ENCODE peak calls at places on chromosomes 13 and 19, in seven cellular contexts. N, P, O, L, Y, G and D are unnamed samples.

GRCh38 chr13:27482996-27483395 is 32.6 kb upstream of the MTIF3 start:
- DNase-seq in N (no peak), P (no peak), O (no peak), L (no peak), Y (peak), G (peak), D (peak)

GRCh38 chr13:22049384-22049783 is 378.5 kb downstream of the FGF9 start:
- DNase-seq in N (no peak), P (no peak), O (no peak), L (no peak), Y (no peak), G (no peak), D (no peak)

GRCh38 chr19:8611391-8611883 is 922 bp upstream of the ADAMTS10 start:
- DNase-seq in N (no peak), P (no peak), O (no peak), L (peak), Y (no peak), G (no peak), D (no peak)

GRCh38 chr19:49387936-49388372 is at the start of gene KASH5:
- DNase-seq in N (peak), P (peak), O (peak), L (peak), Y (peak), G (no peak), D (peak)

GRCh38 chr13:60721063-60721462 is 324.0 kb downstream of the TDRD3 start:
- DNase-seq in N (no peak), P (no peak), O (no peak), L (no peak), Y (no peak), G (no peak), D (no peak)

GRCh38 chr13:76836311-76836710 is 49.9 kb downstream of the KCTD12 start:
- DNase-seq in N (no peak), P (peak), O (no peak), L (no peak), Y (no peak), G (no peak), D (no peak)

GRCh38 chr19:31361728-31362127 is 12.5 kb upstream of the TSHZ3 start:
- DNase-seq in N (no peak), P (no peak), O (no peak), L (no peak), Y (no peak), G (no peak), D (no peak)

GRCh38 chr13:49731766-49732165 is 40.5 kb upstream of the EBPL start:
- DNase-seq in N (no peak), P (peak), O (no peak), L (no peak), Y (no peak), G (no peak), D (no peak)

GRCh38 chr13:32838985-32839384 is 177.2 kb upstream of the KL start:
- DNase-seq in N (no peak), P (no peak), O (no peak), L (no peak), Y (no peak), G (no peak), D (no peak)

GRCh38 chr13:44171151-44171550 is 202.5 kb upstream of the SERP2 start:
- DNase-seq in N (no peak), P (no peak), O (no peak), L (no peak), Y (no peak), G (no peak), D (no peak)

GRCh38 chr19:45340899-45341453 is 426 bp downstream of the KLC3 start:
- DNase-seq in N (no peak), P (peak), O (no peak), L (no peak), Y (peak), G (no peak), D (no peak)

GRCh38 chr19:56098731-56099577 is 22.1 kb downstream of the ZNF787 start:
- DNase-seq in N (no peak), P (no peak), O (no peak), L (no peak), Y (no peak), G (no peak), D (no peak)

GRCh38 chr13:33057019-33057785 is 41.0 kb downstream of the KL start:
- DNase-seq in N (no peak), P (peak), O (no peak), L (peak), Y (no peak), G (no peak), D (no peak)

GRCh38 chr13:103325675-103326074 is 259.5 kb upstream of the SLC10A2 start:
- DNase-seq in N (no peak), P (no peak), O (no peak), L (no peak), Y (no peak), G (no peak), D (no peak)

GRCh38 chr13:114132419-114133121 is at the start of gene RASA3:
- DNase-seq in N (peak), P (peak), O (no peak), L (peak), Y (peak), G (no peak), D (no peak)

GRCh38 chr13:51397262-51397933 is 55.4 kb downstream of the INTS6 start:
- DNase-seq in N (no peak), P (peak), O (no peak), L (peak), Y (peak), G (no peak), D (no peak)

GRCh38 chr13:48223016-48223385 is 10.0 kb upstream of the ITM2B start:
- DNase-seq in N (no peak), P (no peak), O (no peak), L (no peak), Y (no peak), G (no peak), D (no peak)

GRCh38 chr19:54160182-54160811 is 776 bp upstream of the LENG1 start:
- DNase-seq in N (no peak), P (peak), O (no peak), L (no peak), Y (no peak), G (no peak), D (no peak)

GRCh38 chr19:24166055-24166454 is 79.1 kb downstream of the ZNF254 start:
- DNase-seq in N (no peak), P (peak), O (no peak), L (no peak), Y (no peak), G (no peak), D (no peak)

GRCh38 chr19:35133826-35134225 is 1.0 kb downstream of the LGI4 start:
- DNase-seq in N (no peak), P (no peak), O (no peak), L (no peak), Y (peak), G (no peak), D (no peak)

GRCh38 chr13:91922969-91923592 is 524.7 kb downstream of the GPC5 start:
- DNase-seq in N (no peak), P (no peak), O (no peak), L (no peak), Y (no peak), G (no peak), D (no peak)

GRCh38 chr19:5503598-5503997 is 48.4 kb downstream of the ZNRF4 start:
- DNase-seq in N (no peak), P (no peak), O (no peak), L (no peak), Y (no peak), G (no peak), D (no peak)
- TF ChIP-seq CTCF in N (no peak), P (no peak), O (no peak), L (no peak), Y (no peak), G (no peak), D (no peak)

GRCh38 chr13:110551284-110551683 is 10.2 kb downstream of the RAB20 start:
- DNase-seq in N (no peak), P (no peak), O (no peak), L (no peak), Y (no peak), G (no peak), D (no peak)

GRCh38 chr13:110546389-110546788 is 15.1 kb downstream of the RAB20 start:
- DNase-seq in N (no peak), P (no peak), O (no peak), L (no peak), Y (no peak), G (no peak), D (no peak)

GRCh38 chr13:110546933-110547332 is 14.6 kb downstream of the RAB20 start:
- DNase-seq in N (no peak), P (peak), O (no peak), L (peak), Y (peak), G (no peak), D (no peak)

GRCh38 chr13:110549795-110550160 is 11.7 kb downstream of the RAB20 start:
- DNase-seq in N (no peak), P (no peak), O (no peak), L (no peak), Y (no peak), G (no peak), D (no peak)

GRCh38 chr13:110548891-110549794 is 12.4 kb downstream of the RAB20 start:
- DNase-seq in N (no peak), P (no peak), O (no peak), L (no peak), Y (no peak), G (no peak), D (no peak)
- TF ChIP-seq CTCF in N (no peak), P (no peak), O (no peak), L (no peak), Y (no peak), G (no peak), D (no peak)

DNA sequence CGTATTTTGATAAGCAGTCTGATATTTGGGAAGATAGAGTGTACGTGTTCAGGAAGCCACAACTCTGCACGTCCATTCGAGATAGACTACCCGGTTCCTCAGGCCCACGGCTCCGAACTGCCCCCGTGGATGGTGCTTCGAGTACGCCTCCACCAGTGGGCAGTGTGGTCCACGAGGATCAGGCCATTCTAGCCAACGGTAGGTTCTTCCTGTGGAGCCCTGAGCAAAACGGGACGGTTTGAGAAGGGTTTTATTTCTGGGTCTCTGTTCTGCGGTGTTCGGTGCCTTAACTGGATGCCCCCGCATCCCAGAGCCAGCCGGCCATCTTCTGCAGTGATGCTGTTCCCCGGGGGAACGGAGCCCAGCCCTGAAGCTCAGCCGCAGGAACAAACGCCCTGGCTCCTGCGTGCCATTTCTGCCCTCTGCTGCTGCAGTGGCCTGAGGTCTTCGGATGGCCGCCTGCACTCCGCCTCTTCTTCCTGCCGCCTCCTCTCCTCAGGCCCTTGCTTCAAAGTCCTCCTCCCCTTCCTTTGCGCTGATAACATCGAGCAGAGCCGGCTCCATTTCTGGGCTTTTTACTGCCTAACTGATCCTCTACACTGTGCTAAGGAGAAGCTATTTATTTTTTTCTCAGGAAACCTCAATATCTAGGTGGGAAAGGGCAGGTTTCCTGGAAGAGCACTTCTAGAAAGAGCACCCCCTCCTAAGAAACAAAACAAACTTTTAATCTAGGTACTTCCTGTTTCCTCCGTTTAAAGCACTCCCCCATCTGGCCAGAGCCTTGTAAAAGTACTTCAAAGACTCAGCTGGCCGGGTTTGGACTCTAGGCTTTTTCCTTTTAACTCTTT is 36.2 kb upstream of the SLC46A3 start:
- DNase-seq in N (no peak), P (peak), O (no peak), L (no peak), Y (no peak), G (no peak), D (no peak)
- TF ChIP-seq CTCF in N (no peak), P (peak), O (no peak), L (no peak), Y (no peak), G (no peak), D (no peak)

DNA sequence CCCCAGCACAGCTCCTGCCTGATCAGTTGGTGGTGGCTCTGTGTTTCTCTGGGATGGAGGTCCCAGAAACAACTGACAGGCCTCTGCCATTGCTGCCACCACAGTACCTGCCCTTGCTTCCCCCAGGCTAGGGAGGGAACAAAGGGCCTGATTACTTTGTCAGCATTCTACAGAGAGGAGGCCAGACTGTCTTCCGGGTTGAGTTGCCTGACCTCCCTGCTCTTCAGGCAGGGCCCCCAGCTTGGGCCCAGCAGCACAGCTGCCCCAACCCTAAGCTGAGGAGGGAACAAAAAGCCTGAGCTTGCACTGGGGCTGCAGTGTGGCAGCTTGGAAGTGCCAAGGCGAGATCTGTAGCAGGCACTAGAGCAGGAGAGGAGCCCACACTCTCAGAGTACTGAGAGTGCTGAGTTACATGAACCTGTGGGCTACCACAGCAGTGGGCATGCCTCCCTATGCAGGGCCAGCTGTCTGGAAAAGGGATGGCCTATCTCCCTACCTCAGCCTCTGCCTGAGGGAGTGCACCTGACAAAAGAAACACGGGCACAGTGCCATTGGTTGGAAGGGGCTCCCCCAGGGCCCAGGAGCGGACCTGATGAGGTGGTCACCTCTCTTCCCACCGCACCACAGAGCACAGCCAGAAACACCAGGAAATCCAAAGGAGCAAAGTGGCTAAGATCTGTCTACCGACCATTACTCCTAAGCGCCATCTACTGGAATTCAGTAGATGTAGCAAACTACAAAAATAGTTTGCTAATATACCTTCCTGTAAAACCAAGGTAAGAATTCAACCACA is 24.4 kb downstream of the SLC25A15 start:
- DNase-seq in N (no peak), P (peak), O (no peak), L (no peak), Y (no peak), G (no peak), D (no peak)
- TF ChIP-seq CTCF in N (peak), P (peak), O (no peak), L (peak), Y (no peak), G (peak), D (peak)

DNA sequence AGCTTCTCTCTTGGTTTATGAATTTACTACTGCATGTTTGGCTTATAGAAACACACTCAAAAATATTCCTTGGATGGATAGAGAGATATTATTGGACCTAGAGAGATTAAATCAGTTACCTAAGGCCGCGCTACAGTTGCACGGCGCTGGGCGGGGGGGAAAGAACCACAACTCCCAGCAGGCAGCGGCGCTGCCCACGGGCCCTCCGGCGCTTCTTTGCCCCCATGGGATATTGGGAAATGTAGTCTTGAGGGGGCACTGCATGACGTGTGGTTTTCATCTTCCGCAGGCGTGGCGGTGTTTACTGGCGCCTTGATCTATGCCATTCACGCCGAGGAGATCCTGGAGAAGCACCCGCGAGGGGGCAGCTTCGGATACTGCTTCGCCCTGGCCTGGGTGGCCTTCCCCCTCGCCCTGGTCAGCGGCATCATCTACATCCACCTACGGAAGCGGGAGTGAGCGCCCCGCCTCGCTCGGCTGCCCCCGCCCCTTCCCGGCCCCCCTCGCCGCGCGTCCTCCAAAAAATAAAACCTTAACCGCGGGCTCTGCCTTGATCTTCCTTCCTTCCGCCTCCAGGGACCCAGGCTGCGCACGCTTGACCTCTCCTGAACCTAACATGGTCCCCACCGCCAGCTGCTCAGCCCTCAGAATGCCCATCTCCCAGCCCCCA is 4.8 kb downstream of the EMP3 start:
- DNase-seq in N (peak), P (no peak), O (peak), L (peak), Y (peak), G (peak), D (peak)
- TF ChIP-seq CTCF in N (no peak), P (no peak), O (no peak), L (no peak), Y (no peak), G (no peak), D (no peak)